ENCODE peak calls at places on chromosomes 11 and 22, in nine cellular contexts. One of them, this sample, is unnamed.

GRCh38 chr11:35200811-35201341 is 61.9 kb downstream of the CD44 start:
- DNase-seq in MG63: no peak
- DNase-seq in T-helper 9 cell: no peak
- DNase-seq in stimulated activated CD4-positive, alpha-beta T cell treated with anti-CD3 and anti-CD28 coated beads, Interleukin-2, amount 100 ng/mL, for 48 hours: no peak
- DNase-seq in posterior vena cava: no peak
- DNase-seq in activated CD4-positive, alpha-beta T cell treated with anti-CD3 and anti-CD28 coated beads, Interleukin-2, amount 10 ng/mL, durations not matched to agents 7 days and 5 days: no peak
- DNase-seq in AG04449: no peak
- DNase-seq in mammary epithelial cell: no peak
- DNase-seq in sigmoid colon: no peak
- DNase-seq in this sample: no peak

GRCh38 chr11:68480193-68480592 is 19.6 kb downstream of the PPP6R3 start:
- DNase-seq in MG63: no peak
- DNase-seq in T-helper 9 cell: no peak
- DNase-seq in stimulated activated CD4-positive, alpha-beta T cell treated with anti-CD3 and anti-CD28 coated beads, Interleukin-2, amount 100 ng/mL, for 48 hours: no peak
- DNase-seq in posterior vena cava: no peak
- DNase-seq in activated CD4-positive, alpha-beta T cell treated with anti-CD3 and anti-CD28 coated beads, Interleukin-2, amount 10 ng/mL, durations not matched to agents 7 days and 5 days: no peak
- DNase-seq in AG04449: no peak
- DNase-seq in mammary epithelial cell: no peak
- DNase-seq in sigmoid colon: no peak
- DNase-seq in this sample: no peak

GRCh38 chr22:40340044-40340443 is 6.3 kb upstream of the ADSL start:
- DNase-seq in MG63: no peak
- DNase-seq in T-helper 9 cell: no peak
- DNase-seq in stimulated activated CD4-positive, alpha-beta T cell treated with anti-CD3 and anti-CD28 coated beads, Interleukin-2, amount 100 ng/mL, for 48 hours: no peak
- DNase-seq in posterior vena cava: no peak
- DNase-seq in activated CD4-positive, alpha-beta T cell treated with anti-CD3 and anti-CD28 coated beads, Interleukin-2, amount 10 ng/mL, durations not matched to agents 7 days and 5 days: no peak
- DNase-seq in AG04449: no peak
- DNase-seq in mammary epithelial cell: no peak
- DNase-seq in sigmoid colon: no peak
- DNase-seq in this sample: no peak

GRCh38 chr11:74466916-74467885 is at the start of gene KCNE3:
- DNase-seq in MG63: peak; percentile 60
- DNase-seq in T-helper 9 cell: no peak
- DNase-seq in stimulated activated CD4-positive, alpha-beta T cell treated with anti-CD3 and anti-CD28 coated beads, Interleukin-2, amount 100 ng/mL, for 48 hours: no peak
- DNase-seq in posterior vena cava: peak; percentile 84
- DNase-seq in activated CD4-positive, alpha-beta T cell treated with anti-CD3 and anti-CD28 coated beads, Interleukin-2, amount 10 ng/mL, durations not matched to agents 7 days and 5 days: no peak
- DNase-seq in AG04449: no peak
- DNase-seq in mammary epithelial cell: no peak
- DNase-seq in sigmoid colon: peak; percentile 70
- DNase-seq in this sample: peak; percentile 81

GRCh38 chr11:26028294-26028954 is 303.5 kb upstream of the ANO3 start:
- DNase-seq in MG63: no peak
- DNase-seq in T-helper 9 cell: no peak
- DNase-seq in stimulated activated CD4-positive, alpha-beta T cell treated with anti-CD3 and anti-CD28 coated beads, Interleukin-2, amount 100 ng/mL, for 48 hours: no peak
- DNase-seq in posterior vena cava: no peak
- DNase-seq in activated CD4-positive, alpha-beta T cell treated with anti-CD3 and anti-CD28 coated beads, Interleukin-2, amount 10 ng/mL, durations not matched to agents 7 days and 5 days: no peak
- DNase-seq in AG04449: peak; percentile 9
- DNase-seq in mammary epithelial cell: peak; percentile 32
- DNase-seq in sigmoid colon: no peak
- DNase-seq in this sample: no peak

GRCh38 chr11:104333977-104334376 is 170.0 kb upstream of the PDGFD start:
- DNase-seq in MG63: no peak
- DNase-seq in T-helper 9 cell: no peak
- DNase-seq in stimulated activated CD4-positive, alpha-beta T cell treated with anti-CD3 and anti-CD28 coated beads, Interleukin-2, amount 100 ng/mL, for 48 hours: peak; percentile 1
- DNase-seq in posterior vena cava: no peak
- DNase-seq in activated CD4-positive, alpha-beta T cell treated with anti-CD3 and anti-CD28 coated beads, Interleukin-2, amount 10 ng/mL, durations not matched to agents 7 days and 5 days: no peak
- DNase-seq in AG04449: no peak
- DNase-seq in mammary epithelial cell: no peak
- DNase-seq in sigmoid colon: no peak
- DNase-seq in this sample: no peak

GRCh38 chr22:45962431-45962712 is 14.6 kb downstream of the WNT7B start:
- DNase-seq in MG63: no peak
- DNase-seq in T-helper 9 cell: no peak
- DNase-seq in stimulated activated CD4-positive, alpha-beta T cell treated with anti-CD3 and anti-CD28 coated beads, Interleukin-2, amount 100 ng/mL, for 48 hours: no peak
- DNase-seq in posterior vena cava: no peak
- DNase-seq in activated CD4-positive, alpha-beta T cell treated with anti-CD3 and anti-CD28 coated beads, Interleukin-2, amount 10 ng/mL, durations not matched to agents 7 days and 5 days: no peak
- DNase-seq in AG04449: no peak
- DNase-seq in mammary epithelial cell: no peak
- DNase-seq in sigmoid colon: no peak
- DNase-seq in this sample: no peak

GRCh38 chr11:60762851-60763691 is 6.4 kb downstream of the MS4A15 start:
- DNase-seq in MG63: no peak
- DNase-seq in T-helper 9 cell: no peak
- DNase-seq in stimulated activated CD4-positive, alpha-beta T cell treated with anti-CD3 and anti-CD28 coated beads, Interleukin-2, amount 100 ng/mL, for 48 hours: no peak
- DNase-seq in posterior vena cava: peak; percentile 65
- DNase-seq in activated CD4-positive, alpha-beta T cell treated with anti-CD3 and anti-CD28 coated beads, Interleukin-2, amount 10 ng/mL, durations not matched to agents 7 days and 5 days: no peak
- DNase-seq in AG04449: no peak
- DNase-seq in mammary epithelial cell: no peak
- DNase-seq in sigmoid colon: no peak
- DNase-seq in this sample: peak; percentile 59

GRCh38 chr11:96456111-96456510 is 66.3 kb downstream of the JRKL start:
- DNase-seq in MG63: no peak
- DNase-seq in T-helper 9 cell: no peak
- DNase-seq in stimulated activated CD4-positive, alpha-beta T cell treated with anti-CD3 and anti-CD28 coated beads, Interleukin-2, amount 100 ng/mL, for 48 hours: no peak
- DNase-seq in posterior vena cava: no peak
- DNase-seq in activated CD4-positive, alpha-beta T cell treated with anti-CD3 and anti-CD28 coated beads, Interleukin-2, amount 10 ng/mL, durations not matched to agents 7 days and 5 days: no peak
- DNase-seq in AG04449: no peak
- DNase-seq in mammary epithelial cell: no peak
- DNase-seq in sigmoid colon: no peak
- DNase-seq in this sample: no peak

GRCh38 chr11:69524291-69524882 is 42.9 kb downstream of the LINC01488 start:
- DNase-seq in MG63: no peak
- DNase-seq in T-helper 9 cell: no peak
- DNase-seq in stimulated activated CD4-positive, alpha-beta T cell treated with anti-CD3 and anti-CD28 coated beads, Interleukin-2, amount 100 ng/mL, for 48 hours: no peak
- DNase-seq in posterior vena cava: peak; percentile 49
- DNase-seq in activated CD4-positive, alpha-beta T cell treated with anti-CD3 and anti-CD28 coated beads, Interleukin-2, amount 10 ng/mL, durations not matched to agents 7 days and 5 days: no peak
- DNase-seq in AG04449: no peak
- DNase-seq in mammary epithelial cell: peak; percentile 78
- DNase-seq in sigmoid colon: peak; percentile 55
- DNase-seq in this sample: peak; percentile 56

GRCh38 chr11:93567406-93567819 is 24.2 kb upstream of the SMCO4 start:
- DNase-seq in MG63: peak; percentile 97
- DNase-seq in T-helper 9 cell: no peak
- DNase-seq in stimulated activated CD4-positive, alpha-beta T cell treated with anti-CD3 and anti-CD28 coated beads, Interleukin-2, amount 100 ng/mL, for 48 hours: no peak
- DNase-seq in posterior vena cava: peak; percentile 86
- DNase-seq in activated CD4-positive, alpha-beta T cell treated with anti-CD3 and anti-CD28 coated beads, Interleukin-2, amount 10 ng/mL, durations not matched to agents 7 days and 5 days: no peak
- DNase-seq in AG04449: no peak
- DNase-seq in mammary epithelial cell: no peak
- DNase-seq in sigmoid colon: peak; percentile 71
- DNase-seq in this sample: no peak

GRCh38 chr11:102573851-102574250 is 43.3 kb upstream of the MMP7 start:
- DNase-seq in MG63: no peak
- DNase-seq in T-helper 9 cell: no peak
- DNase-seq in stimulated activated CD4-positive, alpha-beta T cell treated with anti-CD3 and anti-CD28 coated beads, Interleukin-2, amount 100 ng/mL, for 48 hours: no peak
- DNase-seq in posterior vena cava: no peak
- DNase-seq in activated CD4-positive, alpha-beta T cell treated with anti-CD3 and anti-CD28 coated beads, Interleukin-2, amount 10 ng/mL, durations not matched to agents 7 days and 5 days: no peak
- DNase-seq in AG04449: no peak
- DNase-seq in mammary epithelial cell: peak; percentile 73
- DNase-seq in sigmoid colon: no peak
- DNase-seq in this sample: no peak

GRCh38 chr11:85947431-85948272 is 92.5 kb downstream of the CCDC83 start:
- DNase-seq in MG63: peak; percentile 20
- DNase-seq in T-helper 9 cell: no peak
- DNase-seq in stimulated activated CD4-positive, alpha-beta T cell treated with anti-CD3 and anti-CD28 coated beads, Interleukin-2, amount 100 ng/mL, for 48 hours: peak; percentile 23
- DNase-seq in posterior vena cava: no peak
- DNase-seq in activated CD4-positive, alpha-beta T cell treated with anti-CD3 and anti-CD28 coated beads, Interleukin-2, amount 10 ng/mL, durations not matched to agents 7 days and 5 days: no peak
- DNase-seq in AG04449: peak; percentile 74
- DNase-seq in mammary epithelial cell: peak; percentile 85
- DNase-seq in sigmoid colon: no peak
- DNase-seq in this sample: no peak

GRCh38 chr11:125165111-125165663 is 636 bp downstream of the PKNOX2 start:
- DNase-seq in MG63: peak; percentile 31
- DNase-seq in T-helper 9 cell: no peak
- DNase-seq in stimulated activated CD4-positive, alpha-beta T cell treated with anti-CD3 and anti-CD28 coated beads, Interleukin-2, amount 100 ng/mL, for 48 hours: no peak
- DNase-seq in posterior vena cava: peak; percentile 88
- DNase-seq in activated CD4-positive, alpha-beta T cell treated with anti-CD3 and anti-CD28 coated beads, Interleukin-2, amount 10 ng/mL, durations not matched to agents 7 days and 5 days: no peak
- DNase-seq in AG04449: no peak
- DNase-seq in mammary epithelial cell: peak; percentile 53
- DNase-seq in sigmoid colon: peak; percentile 75
- DNase-seq in this sample: peak; percentile 70

GRCh38 chr22:29344137-29344536 is 28.6 kb upstream of the RASL10A start:
- DNase-seq in MG63: peak; percentile 93
- DNase-seq in T-helper 9 cell: no peak
- DNase-seq in stimulated activated CD4-positive, alpha-beta T cell treated with anti-CD3 and anti-CD28 coated beads, Interleukin-2, amount 100 ng/mL, for 48 hours: no peak
- DNase-seq in posterior vena cava: no peak
- DNase-seq in activated CD4-positive, alpha-beta T cell treated with anti-CD3 and anti-CD28 coated beads, Interleukin-2, amount 10 ng/mL, durations not matched to agents 7 days and 5 days: no peak
- DNase-seq in AG04449: peak; percentile 79
- DNase-seq in mammary epithelial cell: peak; percentile 90
- DNase-seq in sigmoid colon: peak; percentile 94
- DNase-seq in this sample: peak; percentile 87

GRCh38 chr22:36356708-36357694 is 30.8 kb downstream of the MYH9 start:
- DNase-seq in MG63: no peak
- DNase-seq in T-helper 9 cell: peak; percentile 37
- DNase-seq in stimulated activated CD4-positive, alpha-beta T cell treated with anti-CD3 and anti-CD28 coated beads, Interleukin-2, amount 100 ng/mL, for 48 hours: no peak
- DNase-seq in posterior vena cava: no peak
- DNase-seq in activated CD4-positive, alpha-beta T cell treated with anti-CD3 and anti-CD28 coated beads, Interleukin-2, amount 10 ng/mL, durations not matched to agents 7 days and 5 days: no peak
- DNase-seq in AG04449: no peak
- DNase-seq in mammary epithelial cell: no peak
- DNase-seq in sigmoid colon: no peak
- DNase-seq in this sample: no peak

GRCh38 chr11:11171854-11172253 is 181.2 kb downstream of the CSNK2A3 start:
- DNase-seq in MG63: no peak
- DNase-seq in T-helper 9 cell: peak; percentile 21
- DNase-seq in stimulated activated CD4-positive, alpha-beta T cell treated with anti-CD3 and anti-CD28 coated beads, Interleukin-2, amount 100 ng/mL, for 48 hours: no peak
- DNase-seq in posterior vena cava: no peak
- DNase-seq in activated CD4-positive, alpha-beta T cell treated with anti-CD3 and anti-CD28 coated beads, Interleukin-2, amount 10 ng/mL, durations not matched to agents 7 days and 5 days: peak; percentile 53
- DNase-seq in AG04449: no peak
- DNase-seq in mammary epithelial cell: no peak
- DNase-seq in sigmoid colon: no peak
- DNase-seq in this sample: no peak

GRCh38 chr11:118610773-118611432 is 3.5 kb downstream of the PHLDB1 start:
- DNase-seq in MG63: peak; percentile 57
- DNase-seq in T-helper 9 cell: peak; percentile 88
- DNase-seq in stimulated activated CD4-positive, alpha-beta T cell treated with anti-CD3 and anti-CD28 coated beads, Interleukin-2, amount 100 ng/mL, for 48 hours: peak; percentile 88
- DNase-seq in posterior vena cava: peak; percentile 93
- DNase-seq in activated CD4-positive, alpha-beta T cell treated with anti-CD3 and anti-CD28 coated beads, Interleukin-2, amount 10 ng/mL, durations not matched to agents 7 days and 5 days: peak; percentile 78
- DNase-seq in AG04449: no peak
- DNase-seq in mammary epithelial cell: peak; percentile 68
- DNase-seq in sigmoid colon: peak; percentile 92
- DNase-seq in this sample: peak; percentile 94